ENCODE peak calls at places on chromosomes 7 and 10, in eight cellular contexts. One of them, this sample, is unnamed.
A peak's percentile ranks its signal among the peaks of the same experiment; 100 is the strongest.

GRCh38 chr7:6107924-6108323 is 76.7 kb downstream of the ANKRD61 start:
- DNase-seq in activated CD4-positive, alpha-beta T cell treated with anti-CD3 and anti-CD28 coated beads, Interleukin-2, amount 50 U/mL, for 4 hours: no peak
- DNase-seq in GOT3: no peak
- DNase-seq in right lobe of liver: no peak
- DNase-seq in HCEC 1CT: no peak
- DNase-seq in foreskin melanocyte: no peak
- DNase-seq in SJSA1: no peak
- DNase-seq in stimulated activated CD4-positive, alpha-beta T cell treated with anti-CD3 and anti-CD28 coated beads, TNF-alpha, amount 100 ng/mL, for 48 hours: no peak
- DNase-seq in this sample: no peak

GRCh38 chr10:101297901-101298451 is 56.0 kb upstream of the BTRC start:
- DNase-seq in HCEC 1CT: peak; percentile 49
- DNase-seq in SJSA1: peak; percentile 69
- DNase-seq in stimulated activated CD4-positive, alpha-beta T cell treated with anti-CD3 and anti-CD28 coated beads, TNF-alpha, amount 100 ng/mL, for 48 hours: peak; percentile 79
- DNase-seq in foreskin melanocyte: peak; percentile 30
- DNase-seq in right lobe of liver: peak; percentile 46
- DNase-seq in activated CD4-positive, alpha-beta T cell treated with anti-CD3 and anti-CD28 coated beads, Interleukin-2, amount 50 U/mL, for 4 hours: peak; percentile 78
- DNase-seq in GOT3: no peak
- DNase-seq in this sample: peak; percentile 30

GRCh38 chr10:17432738-17433137 is 21.7 kb downstream of the ST8SIA6 start:
- DNase-seq in HCEC 1CT: peak; percentile 6
- DNase-seq in stimulated activated CD4-positive, alpha-beta T cell treated with anti-CD3 and anti-CD28 coated beads, TNF-alpha, amount 100 ng/mL, for 48 hours: no peak
- DNase-seq in activated CD4-positive, alpha-beta T cell treated with anti-CD3 and anti-CD28 coated beads, Interleukin-2, amount 50 U/mL, for 4 hours: no peak
- DNase-seq in GOT3: no peak
- DNase-seq in right lobe of liver: no peak
- DNase-seq in SJSA1: no peak
- DNase-seq in foreskin melanocyte: no peak
- DNase-seq in this sample: no peak

GRCh38 chr7:113015038-113015645 is 71.5 kb downstream of the GPR85 start:
- DNase-seq in right lobe of liver: no peak
- DNase-seq in GOT3: no peak
- DNase-seq in activated CD4-positive, alpha-beta T cell treated with anti-CD3 and anti-CD28 coated beads, Interleukin-2, amount 50 U/mL, for 4 hours: no peak
- DNase-seq in SJSA1: no peak
- DNase-seq in HCEC 1CT: peak; percentile 42
- DNase-seq in foreskin melanocyte: peak; percentile 29
- DNase-seq in stimulated activated CD4-positive, alpha-beta T cell treated with anti-CD3 and anti-CD28 coated beads, TNF-alpha, amount 100 ng/mL, for 48 hours: no peak
- DNase-seq in this sample: peak; percentile 23

GRCh38 chr7:151694441-151694827 is 174.7 kb upstream of the RHEB start:
- DNase-seq in activated CD4-positive, alpha-beta T cell treated with anti-CD3 and anti-CD28 coated beads, Interleukin-2, amount 50 U/mL, for 4 hours: no peak
- DNase-seq in SJSA1: no peak
- DNase-seq in right lobe of liver: no peak
- DNase-seq in stimulated activated CD4-positive, alpha-beta T cell treated with anti-CD3 and anti-CD28 coated beads, TNF-alpha, amount 100 ng/mL, for 48 hours: no peak
- DNase-seq in GOT3: no peak
- DNase-seq in foreskin melanocyte: no peak
- DNase-seq in HCEC 1CT: no peak
- DNase-seq in this sample: no peak

GRCh38 chr10:97744405-97745035 is 7.6 kb downstream of the ZFYVE27 start:
- DNase-seq in activated CD4-positive, alpha-beta T cell treated with anti-CD3 and anti-CD28 coated beads, Interleukin-2, amount 50 U/mL, for 4 hours: no peak
- DNase-seq in HCEC 1CT: no peak
- DNase-seq in GOT3: no peak
- DNase-seq in foreskin melanocyte: no peak
- DNase-seq in SJSA1: no peak
- DNase-seq in right lobe of liver: no peak
- DNase-seq in stimulated activated CD4-positive, alpha-beta T cell treated with anti-CD3 and anti-CD28 coated beads, TNF-alpha, amount 100 ng/mL, for 48 hours: no peak
- DNase-seq in this sample: no peak

GRCh38 chr7:100839361-100839760 is 12.0 kb upstream of the EPHB4 start:
- DNase-seq in SJSA1: no peak
- DNase-seq in GOT3: no peak
- DNase-seq in activated CD4-positive, alpha-beta T cell treated with anti-CD3 and anti-CD28 coated beads, Interleukin-2, amount 50 U/mL, for 4 hours: no peak
- DNase-seq in stimulated activated CD4-positive, alpha-beta T cell treated with anti-CD3 and anti-CD28 coated beads, TNF-alpha, amount 100 ng/mL, for 48 hours: no peak
- DNase-seq in foreskin melanocyte: no peak
- DNase-seq in right lobe of liver: no peak
- DNase-seq in HCEC 1CT: no peak
- DNase-seq in this sample: no peak

GRCh38 chr7:156472267-156472666 is 168.3 kb upstream of the RNF32 start:
- DNase-seq in SJSA1: no peak
- DNase-seq in HCEC 1CT: no peak
- DNase-seq in GOT3: no peak
- DNase-seq in right lobe of liver: no peak
- DNase-seq in stimulated activated CD4-positive, alpha-beta T cell treated with anti-CD3 and anti-CD28 coated beads, TNF-alpha, amount 100 ng/mL, for 48 hours: no peak
- DNase-seq in foreskin melanocyte: no peak
- DNase-seq in activated CD4-positive, alpha-beta T cell treated with anti-CD3 and anti-CD28 coated beads, Interleukin-2, amount 50 U/mL, for 4 hours: no peak
- DNase-seq in this sample: no peak

GRCh38 chr7:136023134-136023869 is 46.1 kb upstream of the MTPN start:
- DNase-seq in stimulated activated CD4-positive, alpha-beta T cell treated with anti-CD3 and anti-CD28 coated beads, TNF-alpha, amount 100 ng/mL, for 48 hours: no peak
- DNase-seq in right lobe of liver: no peak
- DNase-seq in foreskin melanocyte: no peak
- DNase-seq in HCEC 1CT: no peak
- DNase-seq in activated CD4-positive, alpha-beta T cell treated with anti-CD3 and anti-CD28 coated beads, Interleukin-2, amount 50 U/mL, for 4 hours: no peak
- DNase-seq in SJSA1: no peak
- DNase-seq in GOT3: no peak
- DNase-seq in this sample: no peak

GRCh38 chr7:32036557-32036956 is 33.6 kb downstream of the PDE1C start:
- DNase-seq in HCEC 1CT: peak; percentile 63
- DNase-seq in SJSA1: no peak
- DNase-seq in foreskin melanocyte: no peak
- DNase-seq in activated CD4-positive, alpha-beta T cell treated with anti-CD3 and anti-CD28 coated beads, Interleukin-2, amount 50 U/mL, for 4 hours: no peak
- DNase-seq in right lobe of liver: no peak
- DNase-seq in GOT3: no peak
- DNase-seq in stimulated activated CD4-positive, alpha-beta T cell treated with anti-CD3 and anti-CD28 coated beads, TNF-alpha, amount 100 ng/mL, for 48 hours: no peak
- DNase-seq in this sample: peak; percentile 30

GRCh38 chr10:74738985-74739567 is 87.3 kb upstream of the KAT6B start:
- DNase-seq in SJSA1: no peak
- DNase-seq in HCEC 1CT: no peak
- DNase-seq in stimulated activated CD4-positive, alpha-beta T cell treated with anti-CD3 and anti-CD28 coated beads, TNF-alpha, amount 100 ng/mL, for 48 hours: no peak
- DNase-seq in GOT3: no peak
- DNase-seq in foreskin melanocyte: no peak
- DNase-seq in activated CD4-positive, alpha-beta T cell treated with anti-CD3 and anti-CD28 coated beads, Interleukin-2, amount 50 U/mL, for 4 hours: no peak
- DNase-seq in right lobe of liver: no peak
- DNase-seq in this sample: peak; percentile 99

GRCh38 chr7:35875292-35875691 is 74.4 kb downstream of the SEPTIN7 start:
- DNase-seq in stimulated activated CD4-positive, alpha-beta T cell treated with anti-CD3 and anti-CD28 coated beads, TNF-alpha, amount 100 ng/mL, for 48 hours: no peak
- DNase-seq in GOT3: no peak
- DNase-seq in SJSA1: no peak
- DNase-seq in foreskin melanocyte: no peak
- DNase-seq in activated CD4-positive, alpha-beta T cell treated with anti-CD3 and anti-CD28 coated beads, Interleukin-2, amount 50 U/mL, for 4 hours: no peak
- DNase-seq in right lobe of liver: no peak
- DNase-seq in HCEC 1CT: peak; percentile 40
- DNase-seq in this sample: no peak

GRCh38 chr10:8778713-8779112 is 724.2 kb downstream of the GATA3 start:
- DNase-seq in SJSA1: no peak
- DNase-seq in GOT3: no peak
- DNase-seq in stimulated activated CD4-positive, alpha-beta T cell treated with anti-CD3 and anti-CD28 coated beads, TNF-alpha, amount 100 ng/mL, for 48 hours: no peak
- DNase-seq in activated CD4-positive, alpha-beta T cell treated with anti-CD3 and anti-CD28 coated beads, Interleukin-2, amount 50 U/mL, for 4 hours: no peak
- DNase-seq in foreskin melanocyte: no peak
- DNase-seq in right lobe of liver: no peak
- DNase-seq in HCEC 1CT: no peak
- DNase-seq in this sample: no peak

GRCh38 chr10:73076361-73077183 is 20.1 kb downstream of the P4HA1 start:
- DNase-seq in GOT3: no peak
- DNase-seq in HCEC 1CT: peak; percentile 66
- DNase-seq in right lobe of liver: peak; percentile 47
- DNase-seq in activated CD4-positive, alpha-beta T cell treated with anti-CD3 and anti-CD28 coated beads, Interleukin-2, amount 50 U/mL, for 4 hours: no peak
- DNase-seq in foreskin melanocyte: no peak
- DNase-seq in SJSA1: no peak
- DNase-seq in stimulated activated CD4-positive, alpha-beta T cell treated with anti-CD3 and anti-CD28 coated beads, TNF-alpha, amount 100 ng/mL, for 48 hours: no peak
- DNase-seq in this sample: peak; percentile 52

GRCh38 chr7:73427902-73428696 is 5.5 kb upstream of the FZD9 start:
- DNase-seq in right lobe of liver: no peak
- DNase-seq in SJSA1: no peak
- DNase-seq in activated CD4-positive, alpha-beta T cell treated with anti-CD3 and anti-CD28 coated beads, Interleukin-2, amount 50 U/mL, for 4 hours: no peak
- DNase-seq in GOT3: no peak
- DNase-seq in stimulated activated CD4-positive, alpha-beta T cell treated with anti-CD3 and anti-CD28 coated beads, TNF-alpha, amount 100 ng/mL, for 48 hours: no peak
- DNase-seq in HCEC 1CT: no peak
- DNase-seq in foreskin melanocyte: no peak
- DNase-seq in this sample: no peak

GRCh38 chr7:116799912-116800311 is 62.5 kb upstream of the CAPZA2 start:
- DNase-seq in right lobe of liver: no peak
- DNase-seq in foreskin melanocyte: no peak
- DNase-seq in GOT3: no peak
- DNase-seq in stimulated activated CD4-positive, alpha-beta T cell treated with anti-CD3 and anti-CD28 coated beads, TNF-alpha, amount 100 ng/mL, for 48 hours: no peak
- DNase-seq in activated CD4-positive, alpha-beta T cell treated with anti-CD3 and anti-CD28 coated beads, Interleukin-2, amount 50 U/mL, for 4 hours: no peak
- DNase-seq in HCEC 1CT: no peak
- DNase-seq in SJSA1: no peak
- DNase-seq in this sample: peak; percentile 18

GRCh38 chr7:92932450-92932849 is 96.1 kb upstream of the CDK6 start:
- DNase-seq in SJSA1: no peak
- DNase-seq in right lobe of liver: no peak
- DNase-seq in stimulated activated CD4-positive, alpha-beta T cell treated with anti-CD3 and anti-CD28 coated beads, TNF-alpha, amount 100 ng/mL, for 48 hours: no peak
- DNase-seq in HCEC 1CT: no peak
- DNase-seq in GOT3: no peak
- DNase-seq in foreskin melanocyte: no peak
- DNase-seq in activated CD4-positive, alpha-beta T cell treated with anti-CD3 and anti-CD28 coated beads, Interleukin-2, amount 50 U/mL, for 4 hours: no peak
- DNase-seq in this sample: no peak

GRCh38 chr10:109259293-109259692 is 664.0 kb downstream of the XPNPEP1 start:
- DNase-seq in SJSA1: no peak
- DNase-seq in right lobe of liver: no peak
- DNase-seq in HCEC 1CT: peak; percentile 86
- DNase-seq in GOT3: no peak
- DNase-seq in foreskin melanocyte: no peak
- DNase-seq in stimulated activated CD4-positive, alpha-beta T cell treated with anti-CD3 and anti-CD28 coated beads, TNF-alpha, amount 100 ng/mL, for 48 hours: no peak
- DNase-seq in activated CD4-positive, alpha-beta T cell treated with anti-CD3 and anti-CD28 coated beads, Interleukin-2, amount 50 U/mL, for 4 hours: no peak
- DNase-seq in this sample: no peak

GRCh38 chr7:141072548-141073172 is 1.2 kb upstream of the TMEM178B start:
- DNase-seq in right lobe of liver: peak; percentile 42
- DNase-seq in SJSA1: no peak
- DNase-seq in foreskin melanocyte: peak; percentile 78
- DNase-seq in activated CD4-positive, alpha-beta T cell treated with anti-CD3 and anti-CD28 coated beads, Interleukin-2, amount 50 U/mL, for 4 hours: no peak
- DNase-seq in GOT3: no peak
- DNase-seq in HCEC 1CT: peak; percentile 80
- DNase-seq in stimulated activated CD4-positive, alpha-beta T cell treated with anti-CD3 and anti-CD28 coated beads, TNF-alpha, amount 100 ng/mL, for 48 hours: peak; percentile 15
- DNase-seq in this sample: no peak